ENCODE peak calls at places on chromosome 21, in four cellular contexts. O, I, V and S are unnamed samples.

GRCh38 chr21:33374080-33374873 is 28.9 kb upstream of the IFNGR2 start:
- DNase-seq in I (peak; percentile 53), O (peak; percentile 55), V (peak; percentile 39), S (peak; percentile 25)

GRCh38 chr21:18369115-18369514 is 34.5 kb downstream of the TMPRSS15 start:
- DNase-seq in I (no peak), V (peak; percentile 2), O (no peak), S (no peak)

GRCh38 chr21:15976807-15977206 is 247.0 kb downstream of the USP25 start:
- DNase-seq in O (no peak), V (no peak), I (no peak), S (no peak)

GRCh38 chr21:32297449-32297848 is 1.2 kb upstream of the MRAP start:
- DNase-seq in I (no peak), O (no peak), V (no peak), S (no peak)

GRCh38 chr21:35159881-35160280 is 110.8 kb upstream of the RUNX1 start:
- DNase-seq in V (no peak), O (no peak), I (no peak), S (no peak)

GRCh38 chr21:35850542-35851103 is 209.7 kb downstream of the SETD4 start:
- DNase-seq in I (no peak), O (no peak), V (no peak), S (no peak)

GRCh38 chr21:34320006-34320405 is 43.8 kb upstream of the KCNE2 start:
- DNase-seq in O (no peak), I (no peak), V (no peak), S (no peak)

GRCh38 chr21:20591294-20591693 is 406.9 kb upstream of the NCAM2 start:
- DNase-seq in V (no peak), I (no peak), O (no peak), S (no peak)

GRCh38 chr21:45957986-45958610 is 23.5 kb upstream of the COL6A1 start:
- DNase-seq in O (no peak), V (no peak), I (no peak), S (no peak)

GRCh38 chr21:31713115-31713514 is 18.8 kb downstream of the SCAF4 start:
- DNase-seq in O (no peak), I (no peak), V (no peak), S (no peak)

GRCh38 chr21:33339938-33340337 is 15.2 kb downstream of the IFNAR1 start:
- DNase-seq in O (no peak), V (no peak), I (no peak), S (no peak)

GRCh38 chr21:27796106-27796505 is 829.2 kb upstream of the ADAMTS5 start:
- DNase-seq in I (no peak), V (no peak), O (no peak), S (no peak)

GRCh38 chr21:25506887-25507286 is 100.4 kb downstream of the MRPL39 start:
- DNase-seq in V (no peak), O (no peak), I (no peak), S (peak; percentile 15)

DNA sequence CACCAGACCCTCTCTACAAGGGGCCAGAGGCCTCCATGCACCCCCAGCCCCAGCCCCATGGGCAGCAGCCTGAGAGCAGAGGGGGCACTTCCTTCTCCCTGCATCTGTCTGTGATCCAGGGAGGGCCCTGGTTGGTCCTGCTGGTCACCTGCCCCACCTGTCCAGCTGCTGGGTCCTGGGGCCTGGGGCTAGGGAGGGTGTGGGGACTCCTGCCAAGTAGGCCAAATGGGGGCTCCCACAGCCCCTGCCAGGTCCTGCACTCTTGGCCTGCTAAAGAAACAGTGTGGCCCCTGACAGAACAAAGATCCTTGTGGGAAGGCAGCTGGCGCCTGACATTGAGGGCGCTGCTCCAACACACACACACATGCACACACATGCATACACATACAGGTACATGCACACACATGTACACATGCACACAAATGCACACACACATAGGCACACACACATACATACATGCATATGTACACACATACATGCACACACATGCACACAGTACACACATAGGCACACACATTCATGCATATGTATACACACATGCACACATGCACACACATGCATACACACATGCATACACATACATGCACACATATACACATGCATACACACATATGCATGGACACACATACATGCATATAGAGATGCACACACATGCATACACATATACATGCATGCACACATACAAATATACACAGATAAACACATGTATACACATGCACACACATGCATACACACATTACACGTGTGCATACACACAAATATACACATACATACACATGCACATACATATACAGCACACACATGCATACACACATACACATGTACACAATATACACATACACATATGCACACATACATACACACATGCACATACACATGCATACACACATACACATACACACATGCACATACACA is 49.9 kb downstream of the TRPM2 start:
- DNase-seq in I (no peak), V (no peak), O (no peak), S (no peak)
- TF ChIP-seq POLR2AphosphoS5 in I (no peak), V (no peak), O (no peak), S (no peak)

GRCh38 chr21:29710498-29710897 is 229.3 kb downstream of the GRIK1 start:
- DNase-seq in I (no peak), V (no peak), O (no peak), S (no peak)

GRCh38 chr21:29701676-29702075 is 238.1 kb downstream of the GRIK1 start:
- DNase-seq in O (no peak), V (no peak), I (no peak), S (no peak)

GRCh38 chr21:29704719-29705118 is 235.1 kb downstream of the GRIK1 start:
- DNase-seq in V (no peak), O (no peak), I (no peak), S (no peak)
- TF ChIP-seq TCF7L2 in V (no peak), O (no peak), I (no peak), S (no peak)

GRCh38 chr21:39616373-39616772 is 3.6 kb downstream of the B3GALT5 start:
- DNase-seq in V (no peak), I (no peak), O (no peak), S (no peak)

GRCh38 chr21:39610705-39611104 is 2.0 kb upstream of the B3GALT5 start:
- DNase-seq in I (no peak), O (no peak), V (peak; percentile 1), S (no peak)

GRCh38 chr21:39613029-39613934 is 542 bp downstream of the B3GALT5 start:
- DNase-seq in V (no peak), I (no peak), O (no peak), S (no peak)

GRCh38 chr21:39611547-39612190 is 1.1 kb upstream of the B3GALT5 start:
- DNase-seq in I (no peak), V (no peak), O (no peak), S (no peak)

GRCh38 chr21:39612233-39613028 is at the start of gene B3GALT5:
- DNase-seq in I (peak; percentile 15), V (no peak), O (no peak), S (no peak)
- TF ChIP-seq POLR2AphosphoS5 in I (no peak), V (no peak), O (no peak), S (no peak)

GRCh38 chr21:14056771-14057191 is 154.0 kb downstream of the LIPI start:
- DNase-seq in V (no peak), O (no peak), I (no peak), S (no peak)
- TF ChIP-seq TCF7L2 in V (no peak), O (no peak), I (no peak), S (no peak)

GRCh38 chr21:37155216-37155615 is 82.2 kb downstream of the TTC3 start:
- DNase-seq in I (no peak), V (no peak), O (no peak), S (no peak)
- TF ChIP-seq POLR2AphosphoS5 in I (no peak), V (no peak), O (no peak), S (no peak)

GRCh38 chr21:37062592-37062933 is 10.3 kb downstream of the PIGP start:
- DNase-seq in V (no peak), O (no peak), I (no peak), S (no peak)

GRCh38 chr21:37063433-37063832 is 9.4 kb downstream of the PIGP start:
- DNase-seq in V (no peak), I (no peak), O (no peak), S (no peak)

GRCh38 chr21:37064841-37065240 is 8.0 kb downstream of the PIGP start:
- DNase-seq in O (no peak), V (no peak), I (no peak), S (no peak)

GRCh38 chr21:37060296-37060695 is 12.6 kb downstream of the PIGP start:
- DNase-seq in V (peak; percentile 89), I (peak; percentile 82), O (no peak), S (peak; percentile 83)

GRCh38 chr21:37061926-37062591 is 10.8 kb downstream of the PIGP start:
- DNase-seq in V (peak; percentile 56), I (no peak), O (no peak), S (no peak)
- TF ChIP-seq TCF7L2 in V (no peak), I (no peak), O (no peak), S (no peak)

DNA sequence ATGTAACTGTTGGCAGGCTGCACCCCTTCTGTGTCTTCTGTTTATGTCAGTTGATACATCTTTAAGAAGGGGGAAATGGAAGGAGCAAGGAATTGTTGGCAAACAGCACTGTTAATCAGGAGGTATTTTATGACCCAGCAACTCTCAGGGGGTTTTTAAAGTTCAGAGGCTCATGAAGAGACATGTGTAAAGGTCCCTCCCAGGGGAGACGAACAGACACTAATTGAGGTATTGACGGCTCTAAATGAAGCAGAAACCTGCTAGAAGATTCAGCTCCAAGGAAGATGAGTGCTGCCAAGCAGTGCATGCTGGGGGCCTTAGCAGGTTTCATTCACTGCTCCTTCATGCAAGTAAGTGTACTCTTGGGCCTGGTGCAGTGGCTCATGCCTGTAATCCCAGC is 337.7 kb downstream of the PCP4 start:
- DNase-seq in V (no peak), I (no peak), O (no peak), S (no peak)
- TF ChIP-seq POLR2AphosphoS5 in V (no peak), I (no peak), O (no peak), S (no peak)

GRCh38 chr21:42191064-42191463 is 27.9 kb upstream of the ABCG1 start:
- DNase-seq in I (no peak), O (no peak), V (no peak), S (no peak)
- TF ChIP-seq TCF7L2 in I (no peak), O (no peak), V (no peak), S (no peak)